ENCODE peak calls at places on chromosomes 7 and 10, in nine cellular contexts. W is astrocyte of the spinal cord, V is prostate gland, T is T-cell, D is NCI-H1105, Z is HuH-7, B is NCI-H748 treated with DMSO at 0.1 percent for 48 hours, R is PC-3, F is HTR-8/SVneo. J is an unnamed sample.

GRCh38 chr10:27252267-27253000 is 11.8 kb upstream of the ACBD5 start:
- DNase-seq in W (peak; percentile 29), V (no peak), T (peak; percentile 72), D (peak; percentile 34), Z (peak; percentile 93), B (no peak), R (no peak), F (no peak), J (no peak)

GRCh38 chr10:110147961-110148360 is 59.4 kb upstream of the MXI1 start:
- DNase-seq in W (no peak), V (no peak), T (no peak), D (no peak), Z (no peak), B (no peak), R (peak; percentile 6), F (no peak), J (no peak)

GRCh38 chr10:104257235-104257634 is 2.5 kb downstream of the GSTO1 start:
- DNase-seq in W (no peak), V (no peak), T (no peak), D (no peak), Z (no peak), B (no peak), R (no peak), F (no peak), J (no peak)

GRCh38 chr7:84104841-84105240 is 89.7 kb downstream of the SEMA3A start:
- DNase-seq in W (no peak), V (no peak), T (no peak), D (no peak), Z (no peak), B (no peak), R (no peak), F (no peak), J (no peak)

GRCh38 chr7:112726076-112726475 is 64.1 kb downstream of the TMEM168 start:
- DNase-seq in W (no peak), V (no peak), T (no peak), D (no peak), Z (no peak), B (no peak), R (no peak), F (no peak), J (no peak)

GRCh38 chr7:155470186-155470487 is 12.2 kb downstream of the EN2 start:
- DNase-seq in W (no peak), V (no peak), T (no peak), D (no peak), Z (no peak), B (no peak), R (no peak), F (no peak), J (no peak)

GRCh38 chr10:47278152-47278473 is 21.9 kb upstream of the GDF10 start:
- DNase-seq in W (no peak), V (peak; percentile 68), T (no peak), D (no peak), Z (no peak), B (no peak), R (no peak), F (no peak), J (no peak)

GRCh38 chr7:70887186-70887585 is 244.8 kb upstream of the GALNT17 start:
- DNase-seq in W (no peak), V (peak; percentile 33), T (no peak), D (no peak), Z (no peak), B (no peak), R (no peak), F (no peak), J (no peak)

GRCh38 chr10:3946234-3947229 is 161.5 kb upstream of the KLF6 start:
- DNase-seq in W (no peak), V (no peak), T (no peak), D (no peak), Z (no peak), B (no peak), R (peak; percentile 54), F (no peak), J (no peak)

GRCh38 chr7:128270799-128271411 is 29.8 kb downstream of the LEP start:
- DNase-seq in W (no peak), V (no peak), T (no peak), D (no peak), Z (no peak), B (no peak), R (no peak), F (no peak), J (no peak)